ENCODE peak calls at places on chromosome 5, in five cellular contexts. N is neuronal stem cell, O is HCT116, E is neural progenitor cell, P is mesenchymal stem cell. L is an unnamed sample.

GRCh38 chr5:72397836-72398235 is 77.7 kb downstream of the PTCD2 start:
- DNase-seq in N (no peak), O (no peak), E (no peak), P (no peak), L (no peak)

GRCh38 chr5:35244171-35244570 is 13.9 kb upstream of the PRLR start:
- DNase-seq in N (no peak), O (no peak), E (no peak), P (no peak), L (no peak)

GRCh38 chr5:83472508-83473343 is 1.2 kb downstream of the VCAN start:
- DNase-seq in N (peak), O (no peak), E (peak), P (peak), L (peak)

GRCh38 chr5:132376694-132377641 is 7.5 kb downstream of the SLC22A5 start:
- DNase-seq in N (no peak), O (no peak), E (no peak), P (no peak), L (no peak)

GRCh38 chr5:43099615-43100014 is 21.1 kb upstream of the ZNF131 start:
- DNase-seq in N (no peak), O (no peak), E (no peak), P (no peak), L (no peak)

GRCh38 chr5:5209101-5209500 is 69.0 kb downstream of the ADAMTS16 start:
- DNase-seq in N (no peak), O (no peak), E (no peak), P (no peak), L (no peak)

GRCh38 chr5:131386124-131386523 is 122.3 kb downstream of the CDC42SE2 start:
- DNase-seq in N (no peak), O (no peak), E (no peak), P (no peak), L (no peak)

GRCh38 chr5:161406880-161407279 is 139.6 kb downstream of the GABRB2 start:
- DNase-seq in N (no peak), O (no peak), E (no peak), P (no peak), L (no peak)

GRCh38 chr5:89246252-89246651 is 363.3 kb upstream of the MEF2C start:
- DNase-seq in N (no peak), O (no peak), E (no peak), P (peak), L (no peak)

GRCh38 chr5:128196791-128197190 is 113.2 kb downstream of the SLC12A2 start:
- DNase-seq in N (no peak), O (no peak), E (no peak), P (peak), L (no peak)

GRCh38 chr5:152905286-152905685 is 500.2 kb upstream of the NMUR2 start:
- DNase-seq in N (no peak), O (no peak), E (no peak), P (no peak), L (no peak)

GRCh38 chr5:78129632-78130031 is 164.9 kb downstream of the AP3B1 start:
- DNase-seq in N (no peak), O (no peak), E (no peak), P (no peak), L (no peak)

GRCh38 chr5:65483474-65484346 is 2.0 kb upstream of the ADAMTS6 start:
- DNase-seq in N (no peak), O (peak), E (peak), P (peak), L (no peak)

GRCh38 chr5:153900703-153901395 is 137.9 kb downstream of the FAM114A2 start:
- DNase-seq in N (no peak), O (no peak), E (no peak), P (peak), L (no peak)

GRCh38 chr5:122498163-122498562 is 186.1 kb downstream of the SNCAIP start:
- DNase-seq in N (peak), O (no peak), E (peak), P (peak), L (no peak)

GRCh38 chr5:34692781-34693180 is 36.7 kb downstream of the RAI14 start:
- DNase-seq in N (no peak), O (no peak), E (no peak), P (no peak), L (no peak)

GRCh38 chr5:145975361-145976066 is 39.1 kb downstream of the SH3RF2 start:
- DNase-seq in N (no peak), O (peak), E (no peak), P (peak), L (no peak)

GRCh38 chr5:170636206-170636605 is 132.4 kb downstream of the KCNIP1 start:
- DNase-seq in N (no peak), O (no peak), E (no peak), P (no peak), L (no peak)

GRCh38 chr5:37816331-37816730 is 23.5 kb downstream of the GDNF start:
- DNase-seq in N (no peak), O (no peak), E (no peak), P (no peak), L (no peak)
- H3K9ac ChIP-seq in N (no peak), O (no peak), E (no peak), P (no peak), L (no peak)

GRCh38 chr5:75510417-75510835 is 1.0 kb downstream of the CERT1 start:
- DNase-seq in N (no peak), O (no peak), E (no peak), P (peak), L (no peak)

GRCh38 chr5:75510836-75511434 is 494 bp downstream of the CERT1 start:
- DNase-seq in N (peak), O (no peak), E (peak), P (no peak), L (peak)

GRCh38 chr5:75507841-75508240 is 3.6 kb downstream of the CERT1 start:
- DNase-seq in N (no peak), O (no peak), E (no peak), P (no peak), L (no peak)

GRCh38 chr5:75511435-75512382 is at the start of the genes CERT1 and POLK:
- DNase-seq in N (peak), O (peak), E (peak), P (peak), L (peak)

GRCh38 chr5:75509956-75510355 is 1.5 kb downstream of the CERT1 start:
- DNase-seq in N (no peak), O (no peak), E (peak), P (peak), L (no peak)
- H3K4me3 ChIP-seq in N (no peak), O (peak), E (peak), P (peak), L (peak)

GRCh38 chr5:61313960-61314681 is 17.9 kb upstream of the ZSWIM6 start:
- DNase-seq in N (no peak), O (no peak), E (no peak), P (peak), L (no peak)
- H3K9ac ChIP-seq in N (no peak), O (no peak), E (no peak), P (peak), L (no peak)

GRCh38 chr5:176620333-176620981 is 9.9 kb downstream of the SNCB start:
- DNase-seq in N (no peak), O (no peak), E (no peak), P (peak), L (peak)
- H3K4me3 ChIP-seq in N (no peak), O (no peak), E (peak), P (peak), L (no peak)

DNA sequence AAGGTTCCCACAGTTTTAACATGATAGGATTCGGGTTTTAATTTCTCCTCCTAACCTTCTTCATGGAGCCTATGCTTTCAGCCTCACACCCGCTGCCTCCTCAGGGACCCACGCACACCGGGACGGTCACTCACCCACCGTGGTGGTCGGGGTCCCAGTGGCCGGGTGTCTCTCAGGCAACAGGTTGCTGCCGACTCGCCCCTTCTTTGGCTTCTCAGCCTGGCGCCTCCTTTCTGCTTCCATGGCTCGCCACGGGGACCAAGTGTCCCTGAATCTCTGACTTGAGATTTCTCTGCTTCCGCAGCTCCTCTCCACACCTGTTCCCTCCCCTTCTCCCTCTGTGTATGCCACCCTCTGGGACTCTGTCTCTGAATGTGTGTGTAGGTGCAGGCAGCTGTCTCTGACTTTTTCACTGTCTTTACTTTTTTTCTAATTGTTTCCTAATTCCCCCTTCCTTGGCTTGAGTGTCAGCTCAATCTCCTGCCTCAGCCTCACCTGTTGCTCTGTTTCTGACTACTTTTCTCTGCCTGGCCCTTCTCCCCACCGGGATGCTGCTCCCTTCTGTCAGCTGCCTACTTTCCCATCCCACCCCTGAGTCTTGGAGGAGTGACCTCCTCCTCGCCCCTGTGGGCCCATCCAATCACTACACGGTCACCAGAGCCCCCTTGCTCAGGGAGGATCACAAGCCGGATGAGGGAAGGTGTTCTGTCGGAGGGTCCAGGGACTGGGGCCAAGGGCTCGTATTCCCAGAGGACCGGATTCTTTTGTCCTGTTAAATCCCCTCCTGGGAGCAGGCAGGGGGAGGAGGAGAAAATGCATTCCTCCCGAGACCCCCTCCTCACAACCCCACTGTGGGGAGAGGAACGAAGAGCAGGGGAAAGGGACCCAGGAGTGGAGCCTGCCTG is at the start of gene PROP1:
- DNase-seq in N (no peak), O (no peak), E (no peak), P (no peak), L (no peak)
- H3K9ac ChIP-seq in N (peak), O (no peak), E (no peak), P (no peak), L (no peak)

DNA sequence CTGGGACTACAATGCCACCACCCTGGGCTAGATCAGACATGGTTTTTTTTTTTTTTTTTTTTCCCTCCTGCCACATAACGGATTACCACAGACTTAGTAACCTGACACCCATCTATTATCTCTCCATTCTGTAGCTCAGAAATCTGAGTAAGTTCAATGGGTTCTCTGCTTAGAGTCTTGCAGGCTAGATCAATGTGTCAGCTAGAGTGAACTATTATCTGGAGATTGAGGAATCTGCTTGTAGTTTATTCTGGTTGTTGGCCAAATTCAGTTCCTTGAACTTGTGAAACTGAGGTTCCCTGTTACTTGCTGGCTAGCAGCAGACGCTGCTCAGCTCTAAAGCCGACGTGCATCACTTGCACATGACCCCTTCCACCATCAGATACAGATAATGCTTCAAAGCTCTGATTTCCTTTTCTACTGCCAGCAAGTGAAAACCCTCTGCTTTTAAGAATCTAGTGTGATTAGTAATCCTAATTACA is 664.0 kb upstream of the CDH9 start:
- DNase-seq in N (peak), O (no peak), E (peak), P (peak), L (no peak)
- H3K4me3 ChIP-seq in N (no peak), O (no peak), E (no peak), P (no peak), L (no peak)

GRCh38 chr5:159415301-159415937 is 85.1 kb upstream of the IL12B start:
- DNase-seq in N (no peak), O (no peak), E (no peak), P (no peak), L (no peak)

GRCh38 chr5:159410480-159410879 is 80.2 kb upstream of the IL12B start:
- DNase-seq in N (no peak), O (no peak), E (no peak), P (no peak), L (no peak)

GRCh38 chr5:159414021-159414420 is 83.7 kb upstream of the IL12B start:
- DNase-seq in N (no peak), O (no peak), E (no peak), P (no peak), L (no peak)

GRCh38 chr5:159409801-159410200 is 79.5 kb upstream of the IL12B start:
- DNase-seq in N (no peak), O (no peak), E (no peak), P (no peak), L (no peak)

DNA sequence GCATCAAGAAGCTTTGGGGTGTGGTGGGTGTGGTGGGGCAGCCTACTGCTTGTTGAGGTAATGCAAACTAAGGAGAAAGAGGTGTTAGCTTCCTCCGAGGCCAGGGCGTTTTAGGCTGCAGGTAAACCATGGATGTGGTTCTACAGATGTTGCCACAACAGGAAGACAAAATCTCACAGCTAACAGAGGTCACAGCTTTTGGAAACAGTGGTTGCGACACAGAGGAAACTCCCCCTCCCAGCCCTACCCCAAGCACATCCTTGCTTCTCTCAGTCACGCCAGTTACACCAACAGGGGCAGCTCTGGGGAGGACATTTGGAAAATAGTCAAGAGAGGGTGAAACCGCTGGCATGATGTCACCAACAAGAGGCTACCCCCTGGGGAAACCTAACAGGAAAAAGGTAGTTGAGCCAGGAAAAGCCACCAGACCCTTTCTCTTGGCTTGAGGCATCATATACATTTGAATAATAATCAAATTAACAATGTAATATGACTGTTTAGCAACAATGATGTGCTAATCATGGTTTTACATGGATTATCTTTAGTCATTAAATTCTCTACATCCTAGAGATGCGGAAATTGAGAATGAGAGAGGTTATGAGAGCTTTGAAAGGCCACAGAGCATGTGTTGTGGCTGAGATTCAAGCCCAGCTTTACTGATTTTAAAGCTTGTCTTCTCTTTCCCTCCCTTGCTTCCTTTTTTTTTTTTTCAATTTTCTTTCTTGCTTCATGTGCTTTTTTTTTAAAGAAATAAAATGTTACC is 82.2 kb upstream of the IL12B start:
- DNase-seq in N (no peak), O (no peak), E (no peak), P (peak), L (no peak)
- H3K9ac ChIP-seq in N (no peak), O (no peak), E (no peak), P (no peak), L (no peak)

DNA sequence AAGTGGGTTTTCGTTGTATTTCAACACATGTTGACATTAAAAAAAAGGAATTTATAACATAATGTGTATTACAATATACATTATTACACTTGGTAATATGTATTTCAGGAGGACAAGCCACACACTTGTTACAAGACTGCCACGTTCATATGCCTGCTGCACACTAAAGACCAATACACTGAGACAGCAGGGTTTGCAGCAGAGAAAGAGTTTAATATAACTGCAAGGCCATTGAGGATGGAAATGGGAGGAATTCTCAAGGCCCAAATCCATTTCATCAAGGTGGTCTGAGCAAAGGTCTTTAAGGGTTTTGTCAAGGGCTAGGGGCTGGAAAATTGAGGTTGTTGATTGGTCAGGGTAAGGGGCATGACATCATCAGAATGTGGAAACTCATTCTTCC is 1017.8 kb upstream of the CDH10 start:
- DNase-seq in N (no peak), O (no peak), E (no peak), P (no peak), L (no peak)
- H3K4me3 ChIP-seq in N (no peak), O (no peak), E (no peak), P (no peak), L (no peak)